ENCODE peak calls at places on chromosomes 12 and 14, in six cellular contexts. One of them, this sample, is unnamed.
A peak's percentile ranks its signal among the peaks of the same experiment; 100 is the strongest.

GRCh38 chr12:121773011-121773777 is 20.3 kb downstream of the RHOF start:
- DNase-seq in MM.1S: peak; percentile 37
- DNase-seq in uterus: peak; percentile 59
- DNase-seq in keratinocyte: peak; percentile 52
- DNase-seq in Caco-2: peak; percentile 86
- DNase-seq in Panc1: peak; percentile 47
- DNase-seq in this sample: peak; percentile 78

GRCh38 chr14:74649673-74650072 is 37.6 kb upstream of the LTBP2 start:
- DNase-seq in MM.1S: no peak
- DNase-seq in Panc1: no peak
- DNase-seq in keratinocyte: no peak
- DNase-seq in uterus: no peak
- DNase-seq in Caco-2: no peak
- DNase-seq in this sample: no peak

GRCh38 chr14:38217538-38217937 is 9.8 kb downstream of the SSTR1 start:
- DNase-seq in MM.1S: peak; percentile 61
- DNase-seq in Panc1: no peak
- DNase-seq in uterus: no peak
- DNase-seq in keratinocyte: no peak
- DNase-seq in Caco-2: peak; percentile 18
- DNase-seq in this sample: no peak

GRCh38 chr12:12671850-12672660 is 23.9 kb downstream of the GPR19 start:
- DNase-seq in keratinocyte: no peak
- DNase-seq in Panc1: no peak
- DNase-seq in MM.1S: no peak
- DNase-seq in uterus: no peak
- DNase-seq in Caco-2: no peak
- DNase-seq in this sample: no peak

GRCh38 chr12:112102127-112102526 is 6.5 kb downstream of the NAA25 start:
- DNase-seq in keratinocyte: no peak
- DNase-seq in uterus: no peak
- DNase-seq in Panc1: no peak
- DNase-seq in MM.1S: no peak
- DNase-seq in Caco-2: no peak
- DNase-seq in this sample: no peak

GRCh38 chr14:64841121-64841611 is 38.5 kb downstream of the SPTB start:
- DNase-seq in Panc1: no peak
- DNase-seq in keratinocyte: peak; percentile 9
- DNase-seq in Caco-2: peak; percentile 77
- DNase-seq in uterus: no peak
- DNase-seq in MM.1S: no peak
- DNase-seq in this sample: no peak

GRCh38 chr12:79927772-79928474 is 7.0 kb downstream of the PPP1R12A start:
- DNase-seq in uterus: no peak
- DNase-seq in MM.1S: peak; percentile 77
- DNase-seq in Panc1: no peak
- DNase-seq in Caco-2: no peak
- DNase-seq in keratinocyte: no peak
- DNase-seq in this sample: peak; percentile 64

GRCh38 chr12:123139926-123140674 is 10.8 kb downstream of the PITPNM2 start:
- DNase-seq in MM.1S: no peak
- DNase-seq in Caco-2: peak; percentile 67
- DNase-seq in keratinocyte: peak; percentile 35
- DNase-seq in Panc1: no peak
- DNase-seq in uterus: no peak
- DNase-seq in this sample: no peak

GRCh38 chr12:109330282-109330681 is 17.4 kb upstream of the MYO1H start:
- DNase-seq in uterus: no peak
- DNase-seq in keratinocyte: no peak
- DNase-seq in Panc1: no peak
- DNase-seq in MM.1S: no peak
- DNase-seq in Caco-2: no peak
- DNase-seq in this sample: no peak

GRCh38 chr12:79690156-79690605 is 583 bp downstream of the PAWR start:
- DNase-seq in MM.1S: peak; percentile 31
- DNase-seq in uterus: peak; percentile 36
- DNase-seq in Panc1: no peak
- DNase-seq in keratinocyte: no peak
- DNase-seq in Caco-2: peak; percentile 65
- DNase-seq in this sample: no peak

GRCh38 chr12:69929125-69929524 is 104.1 kb downstream of the MYRFL start:
- DNase-seq in keratinocyte: no peak
- DNase-seq in Caco-2: no peak
- DNase-seq in uterus: no peak
- DNase-seq in Panc1: no peak
- DNase-seq in MM.1S: no peak
- DNase-seq in this sample: no peak

GRCh38 chr12:26971963-26972362 is 33.7 kb downstream of the FGFR1OP2 start:
- DNase-seq in MM.1S: peak; percentile 82
- DNase-seq in Panc1: no peak
- DNase-seq in uterus: no peak
- DNase-seq in Caco-2: no peak
- DNase-seq in keratinocyte: no peak
- DNase-seq in this sample: peak; percentile 89

GRCh38 chr14:106605548-106606448 is 1079.4 kb downstream of the TMEM121 start:
- DNase-seq in MM.1S: peak; percentile 76
- DNase-seq in Caco-2: peak; percentile 62
- DNase-seq in keratinocyte: no peak
- DNase-seq in Panc1: no peak
- DNase-seq in uterus: no peak
- DNase-seq in this sample: peak; percentile 75
- H3K9me3 ChIP-seq in MM.1S: no peaks in the 10 kb centered on the region
- H3K9me3 ChIP-seq in Caco-2: no peaks in the 10 kb centered on the region
- H3K9me3 ChIP-seq in keratinocyte: peaks cover 2% of the 10 kb centered on the region
- H3K9me3 ChIP-seq in Panc1: no peaks in the 10 kb centered on the region
- H3K9me3 ChIP-seq in uterus: no peaks in the 10 kb centered on the region
- H3K9me3 ChIP-seq in this sample: no peaks in the 10 kb centered on the region

GRCh38 chr12:133108150-133108549 is 21.9 kb downstream of the ZNF891 start:
- DNase-seq in uterus: no peak
- DNase-seq in keratinocyte: no peak
- DNase-seq in Panc1: no peak
- DNase-seq in MM.1S: no peak
- DNase-seq in Caco-2: no peak
- DNase-seq in this sample: no peak
- H3K9me3 ChIP-seq in uterus: no peaks in the 10 kb centered on the region
- H3K9me3 ChIP-seq in keratinocyte: peaks cover 46% of the 10 kb centered on the region
- H3K9me3 ChIP-seq in Panc1: peaks cover 86% of the 10 kb centered on the region
- H3K9me3 ChIP-seq in MM.1S: no peaks in the 10 kb centered on the region
- H3K9me3 ChIP-seq in Caco-2: peaks cover 69% of the 10 kb centered on the region
- H3K9me3 ChIP-seq in this sample: peaks cover 9% of the 10 kb centered on the region

GRCh38 chr14:76782885-76783566 is 21.8 kb downstream of the VASH1 start:
- DNase-seq in Caco-2: no peak
- DNase-seq in Panc1: no peak
- DNase-seq in keratinocyte: no peak
- DNase-seq in MM.1S: no peak
- DNase-seq in uterus: no peak
- DNase-seq in this sample: no peak
- H3K9me3 ChIP-seq in Caco-2: no peaks in the 10 kb centered on the region
- H3K9me3 ChIP-seq in Panc1: no peaks in the 10 kb centered on the region
- H3K9me3 ChIP-seq in keratinocyte: no peaks in the 10 kb centered on the region
- H3K9me3 ChIP-seq in MM.1S: no peaks in the 10 kb centered on the region
- H3K9me3 ChIP-seq in uterus: no peaks in the 10 kb centered on the region
- H3K9me3 ChIP-seq in this sample: no peaks in the 10 kb centered on the region

GRCh38 chr12:39103552-39104165 is 198.3 kb upstream of the CPNE8 start:
- DNase-seq in MM.1S: peak; percentile 59
- DNase-seq in Panc1: peak; percentile 61
- DNase-seq in keratinocyte: no peak
- DNase-seq in Caco-2: peak; percentile 68
- DNase-seq in uterus: no peak
- DNase-seq in this sample: no peak

GRCh38 chr12:39102474-39103209 is 197.3 kb upstream of the CPNE8 start:
- DNase-seq in uterus: no peak
- DNase-seq in Caco-2: no peak
- DNase-seq in MM.1S: no peak
- DNase-seq in Panc1: no peak
- DNase-seq in keratinocyte: no peak
- DNase-seq in this sample: no peak

DNA sequence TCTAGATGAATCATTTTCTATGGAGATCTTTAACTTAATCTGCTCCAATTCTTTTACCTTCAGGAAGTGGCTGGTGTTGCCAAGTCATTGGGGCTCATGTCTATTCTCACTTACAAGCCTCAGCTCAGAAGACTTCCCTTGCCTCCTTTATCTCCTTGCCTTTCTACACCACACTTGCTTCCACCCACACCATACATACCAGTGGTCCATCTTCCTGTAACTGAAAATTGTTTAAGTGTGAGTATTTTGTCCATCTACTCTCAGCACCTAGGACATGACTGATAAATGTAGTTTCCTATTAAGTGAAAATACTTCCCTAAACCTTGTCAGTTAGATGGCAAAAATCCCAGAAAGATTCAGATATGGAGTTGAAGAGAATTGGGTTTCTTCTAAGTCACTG is 199.7 kb upstream of the CPNE8 start:
- DNase-seq in keratinocyte: no peak
- DNase-seq in uterus: no peak
- DNase-seq in Caco-2: no peak
- DNase-seq in MM.1S: no peak
- DNase-seq in Panc1: no peak
- DNase-seq in this sample: no peak
- H3K9me3 ChIP-seq in keratinocyte: no peaks in the 10 kb centered on the region
- H3K9me3 ChIP-seq in uterus: no peaks in the 10 kb centered on the region
- H3K9me3 ChIP-seq in Caco-2: no peaks in the 10 kb centered on the region
- H3K9me3 ChIP-seq in MM.1S: no peaks in the 10 kb centered on the region
- H3K9me3 ChIP-seq in Panc1: no peaks in the 10 kb centered on the region
- H3K9me3 ChIP-seq in this sample: no peaks in the 10 kb centered on the region

GRCh38 chr12:9864913-9865675 is 4.1 kb downstream of the CLEC2B start:
- DNase-seq in MM.1S: peak; percentile 14
- DNase-seq in uterus: no peak
- DNase-seq in Panc1: no peak
- DNase-seq in keratinocyte: no peak
- DNase-seq in Caco-2: no peak
- DNase-seq in this sample: no peak
- H3K9me3 ChIP-seq in MM.1S: no peaks in the 10 kb centered on the region
- H3K9me3 ChIP-seq in uterus: no peaks in the 10 kb centered on the region
- H3K9me3 ChIP-seq in Panc1: no peaks in the 10 kb centered on the region
- H3K9me3 ChIP-seq in keratinocyte: no peaks in the 10 kb centered on the region
- H3K9me3 ChIP-seq in Caco-2: no peaks in the 10 kb centered on the region
- H3K9me3 ChIP-seq in this sample: no peaks in the 10 kb centered on the region